ENCODE peak calls at places on chromosomes 3 and 15, in eight cellular contexts. P is breast epithelium; E is mesothelial cell of epicardium; J is hippocampal formation; G is fibroblast of lung; A is T-cell; L is GM06990; C is activated T-helper 1 cell treated with anti-CD3 and anti-CD28 coated beads, Interleukin-2, amount 50 U/mL, for 16 hours. W is an unnamed sample.

GRCh38 chr3:13263770-13264467 is 156.2 kb downstream of the NUP210 start:
- DNase-seq in P (no peak), J (no peak), G (no peak), L (no peak), A (no peak), C (no peak), E (no peak), W (no peak)

GRCh38 chr15:40163657-40164416 is 3.0 kb downstream of the BUB1B start:
- DNase-seq in J (no peak), G (no peak), A (no peak), P (no peak), C (no peak), L (peak), E (no peak), W (no peak)

GRCh38 chr3:153285982-153286381 is 124.0 kb downstream of the RAP2B start:
- DNase-seq in L (no peak), P (no peak), G (no peak), J (no peak), E (no peak), A (no peak), C (no peak), W (no peak)

GRCh38 chr3:127114337-127115070 is 78.4 kb upstream of the PRR23E start:
- DNase-seq in A (no peak), E (no peak), J (no peak), L (no peak), G (no peak), C (no peak), P (no peak), W (no peak)

GRCh38 chr3:8490079-8490552 is 11.5 kb upstream of the LMCD1 start:
- DNase-seq in E (no peak), A (no peak), G (peak), J (no peak), C (no peak), P (no peak), L (no peak), W (no peak)

GRCh38 chr15:55741592-55742497 is 1.1 kb downstream of the PRTG start:
- DNase-seq in J (no peak), E (no peak), C (no peak), G (no peak), P (no peak), L (peak), A (no peak), W (no peak)

GRCh38 chr3:177934001-177934891 is 602.0 kb upstream of the KCNMB2 start:
- DNase-seq in P (no peak), E (no peak), C (no peak), J (no peak), A (no peak), G (peak), L (no peak), W (no peak)

GRCh38 chr15:41969851-41970431 is 2.4 kb downstream of the EHD4 start:
- DNase-seq in J (no peak), E (no peak), L (peak), G (no peak), P (peak), A (peak), C (no peak), W (peak)

W was measured in GM19239.